ENCODE peak calls at places on chromosome 13, in five cellular contexts. K, X, Z, E and C are unnamed samples.

GRCh38 chr13:112331675-112332074 is 44.5 kb upstream of the SPACA7 start:
- DNase-seq in Z (no peak), K (no peak), E (no peak), X (no peak), C (no peak)

GRCh38 chr13:45121421-45121820 is 1.1 kb downstream of the GTF2F2 start:
- DNase-seq in K (peak), Z (no peak), X (no peak), E (peak), C (no peak)

GRCh38 chr13:84896128-84896527 is 903.1 kb downstream of the SLITRK6 start:
- DNase-seq in Z (peak), K (peak), E (peak), X (no peak), C (peak)

GRCh38 chr13:80048030-80048429 is 292.9 kb downstream of the SPRY2 start:
- DNase-seq in Z (no peak), X (no peak), K (no peak), E (no peak), C (no peak)

GRCh38 chr13:28035146-28035782 is 46.8 kb upstream of the URAD start:
- DNase-seq in K (no peak), E (peak), Z (no peak), X (no peak), C (no peak)

GRCh38 chr13:44231786-44232516 is 141.7 kb upstream of the SERP2 start:
- DNase-seq in X (no peak), E (peak), K (no peak), Z (no peak), C (no peak)

GRCh38 chr13:88107486-88108044 is 436.4 kb downstream of the SLITRK5 start:
- DNase-seq in Z (no peak), E (no peak), K (peak), X (no peak), C (peak)

GRCh38 chr13:34344761-34345600 is 527.0 kb downstream of the RFC3 start:
- DNase-seq in K (no peak), Z (no peak), E (no peak), X (no peak), C (no peak)

GRCh38 chr13:45325806-45326205 is 15.2 kb downstream of the TPT1 start:
- DNase-seq in Z (no peak), X (peak), E (peak), K (no peak), C (peak)

GRCh38 chr13:38763446-38764381 is 76.8 kb downstream of the FREM2 start:
- DNase-seq in E (peak), Z (peak), X (no peak), K (peak), C (peak)

GRCh38 chr13:27839809-27840467 is 47.7 kb downstream of the GSX1 start:
- DNase-seq in K (no peak), Z (no peak), X (no peak), E (no peak), C (no peak)

GRCh38 chr13:88739192-88739591 is 1068.0 kb downstream of the SLITRK5 start:
- DNase-seq in Z (no peak), K (no peak), X (no peak), E (no peak), C (no peak)

GRCh38 chr13:110108348-110109139 is 198.4 kb downstream of the COL4A1 start:
- DNase-seq in X (peak), E (peak), Z (peak), K (peak), C (peak)

GRCh38 chr13:94664889-94665288 is 47.5 kb downstream of the SOX21 start:
- DNase-seq in Z (no peak), K (no peak), E (no peak), X (no peak), C (no peak)

GRCh38 chr13:111484129-111484925 is 163.9 kb downstream of the TEX29 start:
- DNase-seq in X (no peak), E (no peak), Z (no peak), K (no peak), C (no peak)

GRCh38 chr13:94710081-94710809 is 2.1 kb downstream of the SOX21 start:
- DNase-seq in E (no peak), K (no peak), X (no peak), Z (peak), C (no peak)

GRCh38 chr13:68304287-68304893 is 1074.3 kb upstream of the PCDH9 start:
- DNase-seq in X (no peak), E (no peak), Z (no peak), K (peak), C (no peak)

GRCh38 chr13:59542303-59542702 is 621.4 kb downstream of the DIAPH3 start:
- DNase-seq in E (no peak), K (no peak), X (no peak), Z (no peak), C (no peak)

GRCh38 chr13:99377641-99378040 is 70.4 kb upstream of the GPR183 start:
- DNase-seq in K (no peak), Z (no peak), E (no peak), X (peak), C (no peak)

GRCh38 chr13:101640797-101641400 is 188.4 kb downstream of the ITGBL1 start:
- DNase-seq in X (no peak), K (no peak), E (peak), Z (no peak), C (no peak)

GRCh38 chr13:26555413-26555812 is 2.1 kb upstream of the WASF3 start:
- DNase-seq in E (no peak), K (no peak), X (no peak), Z (no peak), C (no peak)

GRCh38 chr13:58619396-58620113 is 988.0 kb downstream of the PCDH17 start:
- DNase-seq in Z (no peak), X (no peak), E (no peak), K (no peak), C (no peak)

GRCh38 chr13:113967206-113967720 is 6.6 kb downstream of the C13orf46 start:
- DNase-seq in K (no peak), X (no peak), Z (no peak), E (no peak), C (no peak)

GRCh38 chr13:90171649-90172048 is 1175.8 kb upstream of the MIR17HG start:
- DNase-seq in K (no peak), X (no peak), Z (no peak), E (no peak), C (no peak)

GRCh38 chr13:25249001-25249543 is 38.2 kb downstream of the MTMR6 start:
- DNase-seq in Z (peak), K (peak), X (no peak), E (peak), C (peak)

GRCh38 chr13:113656015-113656588 is 1.9 kb downstream of the ATP4B start:
- DNase-seq in E (no peak), K (no peak), X (no peak), Z (no peak), C (no peak)

GRCh38 chr13:24168392-24168750 is 7.9 kb downstream of the SPATA13 start:
- DNase-seq in K (no peak), X (no peak), E (no peak), Z (no peak), C (no peak)

GRCh38 chr13:47459512-47459911 is 541.6 kb downstream of the SUCLA2 start:
- DNase-seq in K (peak), E (peak), X (no peak), Z (no peak), C (no peak)

GRCh38 chr13:36736119-36736726 is 62.4 kb downstream of the SERTM1 start:
- DNase-seq in E (peak), K (peak), Z (peak), X (no peak), C (peak)

GRCh38 chr13:79349011-79349410 is 57.0 kb downstream of the RBM26 start:
- DNase-seq in X (no peak), E (peak), Z (no peak), K (no peak), C (no peak)

GRCh38 chr13:25453966-25454365 is 82.2 kb downstream of the ATP8A2 start:
- DNase-seq in E (no peak), Z (no peak), K (no peak), X (no peak), C (no peak)